ENCODE peak calls at places on chromosomes 12 and 14, in six cellular contexts. B is mesenchymal stem cell, G is IMR-90, W is H9, M is H1, V is trophoblast cell. L is an unnamed sample.

GRCh38 chr14:91067186-91067585 is 6.7 kb upstream of the RPS6KA5 start:
- DNase-seq in B (no peak), G (no peak), W (no peak), M (no peak), V (no peak), L (no peak)

GRCh38 chr12:120249875-120250795 is 15.4 kb downstream of the PXN start:
- DNase-seq in B (peak; percentile 51), G (no peak), W (peak; percentile 28), M (no peak), V (no peak), L (no peak)

GRCh38 chr12:53381739-53382630 is 2.0 kb downstream of the SP1 start:
- DNase-seq in B (peak; percentile 67), G (peak; percentile 44), W (peak; percentile 72), M (peak; percentile 56), V (peak; percentile 62), L (no peak)

GRCh38 chr12:8605057-8605456 is 7.6 kb downstream of the AICDA start:
- DNase-seq in B (no peak), G (no peak), W (peak; percentile 30), M (no peak), V (peak; percentile 46), L (no peak)

GRCh38 chr12:71193041-71193440 is 35.2 kb upstream of the TSPAN8 start:
- DNase-seq in B (no peak), G (no peak), W (no peak), M (no peak), V (no peak), L (no peak)

GRCh38 chr14:105203057-105203494 is 22.0 kb upstream of the NUDT14 start:
- DNase-seq in B (peak; percentile 69), G (peak; percentile 58), W (peak; percentile 78), M (peak; percentile 91), V (peak; percentile 79), L (peak; percentile 74)

GRCh38 chr12:56220611-56221232 is 1.0 kb downstream of the RNF41 start:
- DNase-seq in B (peak; percentile 50), G (peak; percentile 47), W (no peak), M (no peak), V (peak; percentile 26), L (peak; percentile 5)

GRCh38 chr12:124703852-124704251 is 136.4 kb upstream of the NCOR2 start:
- DNase-seq in B (no peak), G (no peak), W (no peak), M (no peak), V (no peak), L (no peak)

GRCh38 chr12:15811192-15812127 is 22.3 kb upstream of the EPS8 start:
- DNase-seq in B (peak; percentile 63), G (no peak), W (no peak), M (no peak), V (no peak), L (no peak)

GRCh38 chr12:104632724-104633181 is 176.0 kb downstream of the CHST11 start:
- DNase-seq in B (peak; percentile 50), G (peak; percentile 67), W (no peak), M (no peak), V (no peak), L (no peak)

GRCh38 chr12:108446766-108447165 is 68.3 kb upstream of the FICD start:
- DNase-seq in B (peak; percentile 7), G (no peak), W (no peak), M (no peak), V (peak; percentile 28), L (no peak)

GRCh38 chr12:19707948-19708409 is 268.7 kb downstream of the AEBP2 start:
- DNase-seq in B (peak; percentile 68), G (peak; percentile 93), W (no peak), M (no peak), V (no peak), L (no peak)

GRCh38 chr12:108768591-108769500 is 37.5 kb upstream of the CORO1C start:
- DNase-seq in B (no peak), G (no peak), W (peak; percentile 88), M (peak; percentile 83), V (peak; percentile 18), L (peak; percentile 21)

GRCh38 chr12:130685250-130685649 is 30.8 kb downstream of the RIMBP2 start:
- DNase-seq in B (no peak), G (no peak), W (no peak), M (no peak), V (no peak), L (no peak)
- H2BK5ac ChIP-seq in B (no peak overlapping the region), G (no peak overlapping the region), W (no peak overlapping the region), M (no peak overlapping the region), V (no peak overlapping the region), L (no peak overlapping the region)

GRCh38 chr14:81480741-81481140 is 52.9 kb downstream of the SEL1L start:
- DNase-seq in B (no peak), G (no peak), W (no peak), M (no peak), V (no peak), L (no peak)
- H4K91ac ChIP-seq in B (no peak overlapping the region), G (no peak overlapping the region), W (no peak overlapping the region), M (no peak overlapping the region), V (no peak overlapping the region), L (no peak overlapping the region)

DNA sequence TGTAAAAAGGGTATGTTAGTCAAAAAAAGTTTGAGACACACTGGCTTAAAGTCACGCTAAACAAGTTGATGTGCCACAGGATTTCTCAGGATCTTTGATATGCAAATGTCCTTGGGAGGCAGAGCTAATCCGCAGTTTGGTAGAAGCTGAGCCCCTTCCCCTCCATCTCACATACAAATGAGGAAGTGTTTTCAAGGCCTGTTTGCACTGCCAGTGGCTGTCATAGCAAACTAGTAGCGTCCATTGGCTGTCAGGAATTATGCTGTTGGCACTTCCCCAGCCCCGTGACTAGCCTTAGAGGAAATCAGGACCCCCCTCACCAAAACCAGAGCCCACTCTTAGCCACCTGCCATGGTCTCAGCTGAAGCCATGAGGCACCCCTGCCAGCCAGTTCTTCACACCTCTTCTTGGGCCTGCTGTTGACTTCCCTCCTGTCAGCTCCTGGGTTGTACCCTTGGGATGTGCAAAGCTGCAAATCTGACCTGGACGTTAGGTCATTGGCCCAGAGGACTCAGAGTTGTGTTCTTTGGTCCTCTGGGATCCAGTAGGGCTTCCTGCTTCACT is 254.0 kb downstream of the CACNA1C start:
- DNase-seq in B (no peak), G (no peak), W (no peak), M (no peak), V (no peak), L (no peak)
- H2BK5ac ChIP-seq in B (no peak overlapping the region), G (no peak overlapping the region), W (no peak overlapping the region), M (no peak overlapping the region), V (no peak overlapping the region), L (no peak overlapping the region)

DNA sequence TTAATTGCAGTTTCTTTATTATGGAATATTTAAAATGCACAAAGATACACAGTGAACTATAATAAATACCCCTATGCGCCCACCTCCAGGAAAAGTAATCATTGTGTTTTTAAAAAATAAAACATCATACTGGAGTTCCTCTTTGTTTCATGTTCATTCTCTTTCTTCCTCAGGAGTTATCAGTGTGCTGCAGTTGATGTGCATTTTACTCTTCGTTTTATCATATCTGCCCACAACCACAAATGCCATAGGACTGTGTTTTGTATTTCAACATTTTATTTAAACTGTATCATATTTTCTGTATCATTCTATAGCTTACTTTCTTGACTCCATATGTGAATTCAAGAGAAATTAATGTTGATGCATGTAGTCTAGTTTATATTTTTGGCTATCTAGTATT is 53.9 kb downstream of the TSHR start:
- DNase-seq in B (no peak), G (no peak), W (no peak), M (no peak), V (no peak), L (no peak)
- H4K91ac ChIP-seq in B (no peak overlapping the region), G (no peak overlapping the region), W (no peak overlapping the region), M (no peak overlapping the region), V (no peak overlapping the region), L (no peak overlapping the region)

DNA sequence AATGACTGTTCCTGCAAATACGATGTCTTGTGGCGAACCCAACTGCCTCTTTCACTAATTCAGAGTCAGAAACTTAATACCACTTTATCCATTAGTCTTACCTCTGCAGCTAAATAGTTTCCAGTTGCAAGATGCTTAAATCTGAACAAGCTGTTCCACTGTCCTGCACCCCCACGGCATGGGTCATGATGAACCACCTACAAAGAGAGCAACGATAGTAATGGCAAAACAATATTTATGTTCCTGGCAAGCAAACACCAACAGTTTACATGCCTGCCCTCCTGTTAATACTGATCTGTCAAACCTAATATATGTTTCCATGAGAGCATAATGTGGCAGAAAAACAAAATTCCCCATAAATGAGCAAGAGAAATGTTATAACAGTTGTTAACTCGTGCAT is 121.9 kb downstream of the ITPR2 start:
- DNase-seq in B (no peak), G (no peak), W (no peak), M (no peak), V (no peak), L (no peak)
- H2BK5ac ChIP-seq in B (no peak overlapping the region), G (no peak overlapping the region), W (no peak overlapping the region), M (no peak overlapping the region), V (no peak overlapping the region), L (no peak overlapping the region)

DNA sequence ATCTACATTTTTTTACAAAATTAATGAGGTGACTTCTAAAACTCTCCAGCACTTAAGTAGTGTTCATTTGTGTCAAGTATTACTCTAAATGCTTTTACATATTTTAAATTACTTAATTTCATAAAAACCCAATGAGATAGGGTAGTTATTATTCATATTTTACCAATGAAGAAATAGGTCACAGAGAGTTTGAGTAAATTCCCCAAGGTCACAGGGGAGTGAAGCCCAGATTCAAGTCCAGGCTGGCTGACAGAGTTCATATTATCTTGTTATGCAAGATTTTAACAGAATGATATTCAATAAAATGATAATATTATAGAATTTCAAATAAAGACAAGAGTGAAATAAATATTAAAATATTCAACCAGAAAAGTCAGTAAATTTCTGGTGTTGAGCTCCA is 672.8 kb upstream of the FLRT2 start:
- DNase-seq in B (no peak), G (no peak), W (no peak), M (no peak), V (no peak), L (no peak)
- H4K91ac ChIP-seq in B (no peak overlapping the region), G (no peak overlapping the region), W (no peak overlapping the region), M (no peak overlapping the region), V (no peak overlapping the region), L (no peak overlapping the region)

L was measured in neuronal stem cell.